ENCODE peak calls at places on chromosome 4, in six cellular contexts. R, G, B, A, F and D are unnamed samples. For H3K4me1, the result is how much of the 10 kb centered on the place peaks cover.

GRCh38 chr4:169033660-169034059 is 23.6 kb upstream of the CBR4 start:
- DNase-seq in B (no peak), G (no peak), R (no peak), F (peak), A (no peak), D (no peak)

GRCh38 chr4:110898290-110898689 is 275.4 kb upstream of the PITX2 start:
- DNase-seq in R (no peak), A (no peak), F (no peak), G (no peak), B (no peak), D (no peak)

GRCh38 chr4:74764119-74764518 is 30.2 kb downstream of the BTC start:
- DNase-seq in R (no peak), F (no peak), A (no peak), G (no peak), B (no peak), D (no peak)

GRCh38 chr4:24659241-24659961 is 75.0 kb upstream of the DHX15 start:
- DNase-seq in A (no peak), G (no peak), B (peak), R (no peak), F (no peak), D (no peak)

GRCh38 chr4:76590847-76591281 is 155.8 kb downstream of the SHROOM3 start:
- DNase-seq in G (no peak), R (no peak), F (no peak), A (no peak), B (peak), D (no peak)

GRCh38 chr4:124227979-124228378 is 484.6 kb downstream of the ANKRD50 start:
- DNase-seq in R (no peak), F (no peak), G (no peak), A (no peak), B (no peak), D (no peak)

GRCh38 chr4:88600129-88600849 is 8.0 kb downstream of the HERC3 start:
- DNase-seq in F (no peak), G (no peak), R (no peak), B (peak), A (no peak), D (no peak)

GRCh38 chr4:54233128-54233696 is 4.1 kb downstream of the PDGFRA start:
- DNase-seq in G (peak), B (peak), A (peak), F (peak), R (peak), D (peak)

GRCh38 chr4:89056292-89056952 is 563 bp downstream of the FAM13A start:
- DNase-seq in R (no peak), A (no peak), B (no peak), G (no peak), F (no peak), D (no peak)

GRCh38 chr4:114040319-114041116 is 61.1 kb upstream of the ARSJ start:
- DNase-seq in F (no peak), R (no peak), G (no peak), B (peak), A (no peak), D (no peak)

GRCh38 chr4:88573995-88574394 is 18.3 kb upstream of the HERC3 start:
- DNase-seq in B (peak), R (no peak), G (no peak), A (no peak), F (no peak), D (no peak)

GRCh38 chr4:127049506-127049905 is 583.3 kb upstream of the INTU start:
- DNase-seq in A (no peak), R (no peak), F (no peak), B (peak), G (no peak), D (no peak)
- H3K4me1 ChIP-seq in A (under half), R (under half), F (under half), B (under half), G (under half), D (under half)

GRCh38 chr4:2935762-2936743 is 27.2 kb downstream of the NOP14 start:
- DNase-seq in B (peak), R (no peak), A (no peak), G (no peak), F (peak), D (no peak)

GRCh38 chr4:2934813-2935761 is 28.1 kb downstream of the NOP14 start:
- DNase-seq in G (peak), B (peak), F (peak), A (peak), R (peak), D (peak)

GRCh38 chr4:2937986-2938385 is 25.2 kb downstream of the NOP14 start:
- DNase-seq in A (no peak), R (no peak), B (no peak), G (no peak), F (no peak), D (no peak)

GRCh38 chr4:2937146-2937857 is 25.9 kb downstream of the NOP14 start:
- DNase-seq in B (peak), G (no peak), R (peak), F (peak), A (no peak), D (peak)

GRCh38 chr4:2936773-2937145 is 26.4 kb downstream of the NOP14 start:
- DNase-seq in F (peak), A (no peak), R (no peak), G (no peak), B (peak), D (peak)
- H3K4me1 ChIP-seq in F (under half), A (under half), R (under half), G (under half), B (under half), D (under half)

DNA sequence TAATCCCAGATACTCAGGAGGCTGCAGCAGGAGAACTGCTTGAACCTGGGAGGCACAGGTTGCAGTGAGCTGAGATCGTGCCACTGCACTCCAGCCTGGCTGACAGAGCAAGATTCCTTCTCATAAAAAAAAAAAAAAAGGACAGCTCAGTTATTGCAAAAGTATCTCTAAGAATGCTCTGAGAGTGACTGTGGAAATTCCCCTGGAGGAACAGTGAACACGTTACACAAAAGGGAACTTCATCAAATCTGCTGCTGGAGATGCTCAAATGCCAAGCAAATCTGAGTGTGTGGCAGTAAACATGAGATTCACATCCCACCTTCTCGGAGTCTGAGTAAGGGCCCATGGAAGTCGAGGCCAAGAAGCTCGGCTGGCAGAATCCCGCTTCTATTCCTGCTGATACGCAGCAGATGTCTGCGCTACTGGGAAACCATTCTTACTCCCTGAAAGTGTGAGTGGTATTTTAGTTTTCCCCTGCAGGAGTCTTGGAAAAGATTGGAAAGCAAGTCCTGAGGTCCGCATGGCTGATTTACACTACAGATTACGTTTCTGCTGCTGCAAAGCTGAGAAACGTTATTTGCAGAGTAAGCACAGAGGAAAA is 162.8 kb downstream of the NSUN7 start:
- DNase-seq in A (no peak), B (no peak), F (no peak), G (no peak), R (no peak), D (no peak)
- H3K4me1 ChIP-seq in A (under half), B (under half), F (under half), G (under half), R (under half), D (under half)

GRCh38 chr4:151665022-151665421 is 95.8 kb downstream of the GATB start:
- DNase-seq in F (no peak), G (no peak), A (no peak), R (no peak), B (no peak), D (no peak)

GRCh38 chr4:151664289-151664688 is 96.5 kb downstream of the GATB start:
- DNase-seq in R (no peak), F (no peak), A (no peak), G (no peak), B (no peak), D (no peak)

GRCh38 chr4:151666501-151666900 is 94.3 kb downstream of the GATB start:
- DNase-seq in B (no peak), G (no peak), A (no peak), R (no peak), F (no peak), D (no peak)

GRCh38 chr4:151667025-151667424 is 93.8 kb downstream of the GATB start:
- DNase-seq in A (no peak), G (no peak), F (no peak), B (no peak), R (no peak), D (no peak)

GRCh38 chr4:151665442-151666127 is 95.2 kb downstream of the GATB start:
- DNase-seq in G (no peak), R (no peak), A (no peak), F (no peak), B (no peak), D (no peak)
- H3K4me1 ChIP-seq in G (under half), R (half or more), A (under half), F (under half), B (under half), D (under half)